ENCODE peak calls at places on chromosomes 11 and 22, in six cellular contexts. One of them, this sample, is unnamed.

GRCh38 chr22:46791201-46791731 is 28.8 kb downstream of the TBC1D22A start:
- DNase-seq in NCI-H510A treated with DMSO at 0.1 percent for 48 hours: no peak
- DNase-seq in posterior cingulate gyrus: peak; percentile 84
- DNase-seq in stimulated activated naive CD4-positive, alpha-beta T cell treated with Interleukin-2 at 50 U/mL for 16 hours: peak; percentile 71
- DNase-seq in OCI-M1: no peak
- DNase-seq in C1 segment of cervical spinal cord: no peak
- DNase-seq in this sample: peak; percentile 73

GRCh38 chr11:19895776-19896175 is 183.1 kb downstream of the NAV2 start:
- DNase-seq in NCI-H510A treated with DMSO at 0.1 percent for 48 hours: no peak
- DNase-seq in posterior cingulate gyrus: no peak
- DNase-seq in stimulated activated naive CD4-positive, alpha-beta T cell treated with Interleukin-2 at 50 U/mL for 16 hours: no peak
- DNase-seq in OCI-M1: no peak
- DNase-seq in C1 segment of cervical spinal cord: no peak
- DNase-seq in this sample: no peak

GRCh38 chr22:20427104-20427944 is 10.3 kb downstream of the SCARF2 start:
- DNase-seq in NCI-H510A treated with DMSO at 0.1 percent for 48 hours: no peak
- DNase-seq in posterior cingulate gyrus: no peak
- DNase-seq in stimulated activated naive CD4-positive, alpha-beta T cell treated with Interleukin-2 at 50 U/mL for 16 hours: no peak
- DNase-seq in OCI-M1: no peak
- DNase-seq in C1 segment of cervical spinal cord: no peak
- DNase-seq in this sample: no peak

GRCh38 chr11:134531331-134532135 is 119.5 kb upstream of the B3GAT1 start:
- DNase-seq in NCI-H510A treated with DMSO at 0.1 percent for 48 hours: no peak
- DNase-seq in posterior cingulate gyrus: peak; percentile 69
- DNase-seq in stimulated activated naive CD4-positive, alpha-beta T cell treated with Interleukin-2 at 50 U/mL for 16 hours: no peak
- DNase-seq in OCI-M1: no peak
- DNase-seq in C1 segment of cervical spinal cord: no peak
- DNase-seq in this sample: no peak

GRCh38 chr11:32056445-32056844 is 34.4 kb upstream of the RCN1 start:
- DNase-seq in NCI-H510A treated with DMSO at 0.1 percent for 48 hours: no peak
- DNase-seq in posterior cingulate gyrus: no peak
- DNase-seq in stimulated activated naive CD4-positive, alpha-beta T cell treated with Interleukin-2 at 50 U/mL for 16 hours: no peak
- DNase-seq in OCI-M1: peak; percentile 12
- DNase-seq in C1 segment of cervical spinal cord: no peak
- DNase-seq in this sample: no peak

GRCh38 chr11:33828604-33829429 is 54.5 kb upstream of the FBXO3 start:
- DNase-seq in NCI-H510A treated with DMSO at 0.1 percent for 48 hours: no peak
- DNase-seq in posterior cingulate gyrus: no peak
- DNase-seq in stimulated activated naive CD4-positive, alpha-beta T cell treated with Interleukin-2 at 50 U/mL for 16 hours: no peak
- DNase-seq in OCI-M1: no peak
- DNase-seq in C1 segment of cervical spinal cord: no peak
- DNase-seq in this sample: no peak

GRCh38 chr11:79062814-79063762 is 377.7 kb downstream of the TENM4 start:
- DNase-seq in NCI-H510A treated with DMSO at 0.1 percent for 48 hours: peak; percentile 38
- DNase-seq in posterior cingulate gyrus: no peak
- DNase-seq in stimulated activated naive CD4-positive, alpha-beta T cell treated with Interleukin-2 at 50 U/mL for 16 hours: no peak
- DNase-seq in OCI-M1: peak; percentile 57
- DNase-seq in C1 segment of cervical spinal cord: no peak
- DNase-seq in this sample: no peak

GRCh38 chr11:34757026-34757451 is 136.1 kb downstream of the EHF start:
- DNase-seq in NCI-H510A treated with DMSO at 0.1 percent for 48 hours: no peak
- DNase-seq in posterior cingulate gyrus: no peak
- DNase-seq in stimulated activated naive CD4-positive, alpha-beta T cell treated with Interleukin-2 at 50 U/mL for 16 hours: no peak
- DNase-seq in OCI-M1: no peak
- DNase-seq in C1 segment of cervical spinal cord: no peak
- DNase-seq in this sample: no peak